ENCODE peak calls at places on chromosomes 7 and 10, in eight cellular contexts. One of them, this sample, is unnamed.

GRCh38 chr7:46909601-46910051 is 672.3 kb downstream of the TNS3 start:
- DNase-seq in cardiac muscle cell: no peak
- DNase-seq in HEK293T: no peak
- DNase-seq in GM20000: no peak
- DNase-seq in iPS-NIHi11: no peak
- DNase-seq in lower lobe of right lung: no peak
- DNase-seq in activated CD4-positive, alpha-beta T cell treated with anti-CD3 and anti-CD28 coated beads, Interleukin-2, amount 50 U/mL, for 24 hours: no peak
- DNase-seq in activated T-cell treated with anti-CD3 and anti-CD28 coated beads for 1 hour: no peak
- DNase-seq in this sample: no peak

GRCh38 chr10:7475954-7476353 is 65.1 kb upstream of the SFMBT2 start:
- DNase-seq in cardiac muscle cell: peak
- DNase-seq in HEK293T: no peak
- DNase-seq in GM20000: no peak
- DNase-seq in iPS-NIHi11: no peak
- DNase-seq in lower lobe of right lung: no peak
- DNase-seq in activated CD4-positive, alpha-beta T cell treated with anti-CD3 and anti-CD28 coated beads, Interleukin-2, amount 50 U/mL, for 24 hours: no peak
- DNase-seq in activated T-cell treated with anti-CD3 and anti-CD28 coated beads for 1 hour: no peak
- DNase-seq in this sample: no peak

GRCh38 chr10:110265573-110266193 is 39.0 kb downstream of the SMNDC1 start:
- DNase-seq in cardiac muscle cell: no peak
- DNase-seq in HEK293T: peak
- DNase-seq in GM20000: no peak
- DNase-seq in iPS-NIHi11: no peak
- DNase-seq in lower lobe of right lung: no peak
- DNase-seq in activated CD4-positive, alpha-beta T cell treated with anti-CD3 and anti-CD28 coated beads, Interleukin-2, amount 50 U/mL, for 24 hours: no peak
- DNase-seq in activated T-cell treated with anti-CD3 and anti-CD28 coated beads for 1 hour: no peak
- DNase-seq in this sample: no peak

GRCh38 chr10:3131098-3131497 is 41.5 kb downstream of the PITRM1 start:
- DNase-seq in cardiac muscle cell: no peak
- DNase-seq in HEK293T: no peak
- DNase-seq in GM20000: no peak
- DNase-seq in iPS-NIHi11: no peak
- DNase-seq in lower lobe of right lung: no peak
- DNase-seq in activated CD4-positive, alpha-beta T cell treated with anti-CD3 and anti-CD28 coated beads, Interleukin-2, amount 50 U/mL, for 24 hours: no peak
- DNase-seq in activated T-cell treated with anti-CD3 and anti-CD28 coated beads for 1 hour: no peak
- DNase-seq in this sample: no peak

GRCh38 chr10:78896169-78896931 is 172.4 kb upstream of the ZMIZ1 start:
- DNase-seq in cardiac muscle cell: no peak
- DNase-seq in HEK293T: no peak
- DNase-seq in GM20000: no peak
- DNase-seq in iPS-NIHi11: no peak
- DNase-seq in lower lobe of right lung: no peak
- DNase-seq in activated CD4-positive, alpha-beta T cell treated with anti-CD3 and anti-CD28 coated beads, Interleukin-2, amount 50 U/mL, for 24 hours: no peak
- DNase-seq in activated T-cell treated with anti-CD3 and anti-CD28 coated beads for 1 hour: no peak
- DNase-seq in this sample: no peak

GRCh38 chr7:47942132-47942531 is 6.1 kb downstream of the PKD1L1 start:
- DNase-seq in cardiac muscle cell: no peak
- DNase-seq in HEK293T: no peak
- DNase-seq in GM20000: no peak
- DNase-seq in iPS-NIHi11: no peak
- DNase-seq in lower lobe of right lung: no peak
- DNase-seq in activated CD4-positive, alpha-beta T cell treated with anti-CD3 and anti-CD28 coated beads, Interleukin-2, amount 50 U/mL, for 24 hours: no peak
- DNase-seq in activated T-cell treated with anti-CD3 and anti-CD28 coated beads for 1 hour: no peak
- DNase-seq in this sample: no peak

GRCh38 chr7:74656421-74656910 is 1.1 kb upstream of the GTF2I start:
- DNase-seq in cardiac muscle cell: peak
- DNase-seq in HEK293T: peak
- DNase-seq in GM20000: peak
- DNase-seq in iPS-NIHi11: peak
- DNase-seq in lower lobe of right lung: no peak
- DNase-seq in activated CD4-positive, alpha-beta T cell treated with anti-CD3 and anti-CD28 coated beads, Interleukin-2, amount 50 U/mL, for 24 hours: peak
- DNase-seq in activated T-cell treated with anti-CD3 and anti-CD28 coated beads for 1 hour: peak
- DNase-seq in this sample: peak

GRCh38 chr7:140485463-140486265 is 6.4 kb upstream of the MKRN1 start:
- DNase-seq in cardiac muscle cell: no peak
- DNase-seq in HEK293T: no peak
- DNase-seq in GM20000: no peak
- DNase-seq in iPS-NIHi11: no peak
- DNase-seq in lower lobe of right lung: no peak
- DNase-seq in activated CD4-positive, alpha-beta T cell treated with anti-CD3 and anti-CD28 coated beads, Interleukin-2, amount 50 U/mL, for 24 hours: no peak
- DNase-seq in activated T-cell treated with anti-CD3 and anti-CD28 coated beads for 1 hour: no peak
- DNase-seq in this sample: peak

GRCh38 chr7:33248663-33249062 is 119.3 kb downstream of the BBS9 start:
- DNase-seq in cardiac muscle cell: no peak
- DNase-seq in HEK293T: no peak
- DNase-seq in GM20000: no peak
- DNase-seq in iPS-NIHi11: no peak
- DNase-seq in lower lobe of right lung: no peak
- DNase-seq in activated CD4-positive, alpha-beta T cell treated with anti-CD3 and anti-CD28 coated beads, Interleukin-2, amount 50 U/mL, for 24 hours: no peak
- DNase-seq in activated T-cell treated with anti-CD3 and anti-CD28 coated beads for 1 hour: no peak
- DNase-seq in this sample: no peak